ENCODE peak calls at places on chromosome 22, in four cellular contexts. U, T, W and S are unnamed samples.

GRCh38 chr22:49103314-49104052 is 724.2 kb downstream of the BRD1 start:
- DNase-seq in U (peak; percentile 2), T (peak; percentile 92), W (no peak), S (peak; percentile 82)

GRCh38 chr22:23070418-23071162 is at the start of gene GNAZ:
- DNase-seq in U (no peak), T (peak; percentile 23), W (peak; percentile 36), S (peak; percentile 19)

GRCh38 chr22:30226192-30226832 is 20.2 kb downstream of the LIF start:
- DNase-seq in U (no peak), T (no peak), W (no peak), S (no peak)

GRCh38 chr22:49962751-49963646 is 2.4 kb downstream of the PIM3 start:
- DNase-seq in U (no peak), T (no peak), W (no peak), S (no peak)

GRCh38 chr22:39312410-39312809 is 7.0 kb downstream of the RPL3 start:
- DNase-seq in U (no peak), T (no peak), W (no peak), S (no peak)

GRCh38 chr22:45996241-45997076 is 19.5 kb upstream of the WNT7B start:
- DNase-seq in U (no peak), T (no peak), W (no peak), S (no peak)

GRCh38 chr22:24699861-24700260 is 74.7 kb downstream of the PIWIL3 start:
- DNase-seq in U (no peak), T (no peak), W (no peak), S (no peak)

GRCh38 chr22:29798318-29798717 is 31.1 kb downstream of the UQCR10 start:
- DNase-seq in U (no peak), T (no peak), W (no peak), S (no peak)

GRCh38 chr22:37186228-37186996 is 1.6 kb downstream of the C1QTNF6 start:
- DNase-seq in U (no peak), T (no peak), W (no peak), S (no peak)

GRCh38 chr22:22086501-22087158 is 104.0 kb upstream of the TOP3B start:
- DNase-seq in U (no peak), T (no peak), W (no peak), S (no peak)

GRCh38 chr22:17191163-17191562 is 28.1 kb downstream of the ADA2 start:
- DNase-seq in U (no peak), T (no peak), W (no peak), S (no peak)

GRCh38 chr22:17954200-17954859 is 70.0 kb downstream of the MICAL3 start:
- DNase-seq in U (no peak), T (no peak), W (no peak), S (no peak)

GRCh38 chr22:23383491-23384450 is 196.3 kb downstream of the IGLL1 start:
- DNase-seq in U (no peak), T (no peak), W (no peak), S (peak; percentile 5)

GRCh38 chr22:21940521-21940920 is 12.1 kb downstream of the PPM1F start:
- DNase-seq in U (no peak), T (no peak), W (no peak), S (no peak)

GRCh38 chr22:43855431-43855830 is 6.9 kb downstream of the SULT4A1 start:
- DNase-seq in U (no peak), T (no peak), W (no peak), S (no peak)

GRCh38 chr22:40183029-40183581 is 5.4 kb downstream of the TNRC6B start:
- DNase-seq in U (no peak), T (no peak), W (no peak), S (no peak)

GRCh38 chr22:45891996-45892621 is 84.9 kb downstream of the WNT7B start:
- DNase-seq in U (no peak), T (no peak), W (no peak), S (no peak)

GRCh38 chr22:25064894-25065560 is 112.5 kb downstream of the KIAA1671 start:
- DNase-seq in U (no peak), T (no peak), W (no peak), S (no peak)

GRCh38 chr22:49964493-49965290 is 4.1 kb downstream of the PIM3 start:
- DNase-seq in U (no peak), T (no peak), W (no peak), S (no peak)

GRCh38 chr22:32123657-32124056 is 35.4 kb downstream of the C22orf42 start:
- DNase-seq in U (no peak), T (no peak), W (no peak), S (no peak)

GRCh38 chr22:35376728-35377472 is 4.0 kb upstream of the HMOX1 start:
- DNase-seq in U (peak; percentile 76), T (peak; percentile 60), W (peak; percentile 80), S (peak; percentile 28)

GRCh38 chr22:33743756-33744155 is 176.5 kb downstream of the LARGE1 start:
- DNase-seq in U (no peak), T (no peak), W (no peak), S (no peak)

GRCh38 chr22:35541254-35541748 is 670 bp downstream of the RASD2 start:
- DNase-seq in U (no peak), T (no peak), W (no peak), S (peak; percentile 5)

GRCh38 chr22:43152355-43153071 is 1.2 kb downstream of the TSPO start:
- DNase-seq in U (no peak), T (no peak), W (no peak), S (peak; percentile 24)

GRCh38 chr22:36753916-36754315 is 22.0 kb downstream of the IFT27 start:
- DNase-seq in U (no peak), T (no peak), W (no peak), S (no peak)

GRCh38 chr22:35202376-35202775 is 54.9 kb upstream of the HMGXB4 start:
- DNase-seq in U (no peak), T (no peak), W (no peak), S (no peak)

GRCh38 chr22:45483319-45483718 is 19.4 kb upstream of the FBLN1 start:
- DNase-seq in U (no peak), T (no peak), W (no peak), S (no peak)

GRCh38 chr22:36398602-36399472 is 11.1 kb upstream of the MYH9 start:
- DNase-seq in U (no peak), T (no peak), W (no peak), S (no peak)

GRCh38 chr22:30267382-30268302 is 991 bp upstream of the OSM start:
- DNase-seq in U (no peak), T (no peak), W (no peak), S (no peak)

GRCh38 chr22:48845356-48845936 is 982.2 kb downstream of the BRD1 start:
- DNase-seq in U (no peak), T (peak; percentile 90), W (no peak), S (peak; percentile 74)

GRCh38 chr22:25228822-25229221 is 9.4 kb downstream of the CRYBB2 start:
- DNase-seq in U (no peak), T (no peak), W (no peak), S (no peak)

GRCh38 chr22:27990879-27991278 is 71.8 kb upstream of the PITPNB start:
- DNase-seq in U (no peak), T (no peak), W (peak; percentile 20), S (no peak)